ENCODE peak calls at places on chromosomes 5 and 9, in six cellular contexts. Y, O, G, K, Q and B are unnamed samples. For H3K36me3, the result is how much of the 10 kb centered on the place peaks cover.

GRCh38 chr5:174556756-174557155 is 167.6 kb upstream of the MSX2 start:
- DNase-seq in K (no peak), O (no peak), Q (no peak), G (no peak), Y (no peak), B (no peak)

GRCh38 chr5:61409568-61409967 is 77.5 kb downstream of the ZSWIM6 start:
- DNase-seq in Q (peak), Y (peak), K (no peak), G (no peak), O (no peak), B (no peak)

GRCh38 chr9:111857555-111858211 is 38.9 kb upstream of the UGCG start:
- DNase-seq in G (no peak), O (no peak), K (no peak), Q (peak), Y (peak), B (no peak)

GRCh38 chr5:88979244-88979643 is 96.3 kb upstream of the MEF2C start:
- DNase-seq in Q (peak), K (no peak), G (no peak), Y (no peak), O (no peak), B (no peak)

GRCh38 chr5:37071901-37072581 is 177.1 kb downstream of the CPLANE1 start:
- DNase-seq in K (no peak), Y (peak), G (no peak), Q (peak), O (no peak), B (no peak)

GRCh38 chr9:38437193-38437823 is 13.1 kb upstream of the IGFBPL1 start:
- DNase-seq in Y (no peak), O (no peak), Q (peak), G (no peak), K (no peak), B (no peak)

GRCh38 chr9:120904999-120905793 is 21.4 kb downstream of the TRAF1 start:
- DNase-seq in Y (no peak), O (no peak), K (no peak), Q (no peak), G (no peak), B (no peak)

GRCh38 chr9:93955356-93956182 is 414 bp upstream of the BARX1 start:
- DNase-seq in Y (no peak), O (peak), Q (no peak), K (no peak), G (no peak), B (peak)

GRCh38 chr5:76414788-76415187 is 11.7 kb downstream of the IQGAP2 start:
- DNase-seq in K (no peak), Y (no peak), G (no peak), Q (no peak), O (no peak), B (no peak)

GRCh38 chr5:172894767-172895166 is 60.7 kb downstream of the ERGIC1 start:
- DNase-seq in Q (no peak), K (no peak), O (no peak), Y (no peak), G (no peak), B (no peak)
- H3K27ac ChIP-seq in Q (no peak), K (peak), O (no peak), Y (no peak), G (peak), B (no peak)

GRCh38 chr9:137457406-137458193 is 1.5 kb downstream of the NSMF start:
- DNase-seq in Q (no peak), O (no peak), G (peak), Y (no peak), K (peak), B (no peak)
- H3K4me3 ChIP-seq in Q (peak), O (peak), G (no peak), Y (no peak), K (peak), B (no peak)

DNA sequence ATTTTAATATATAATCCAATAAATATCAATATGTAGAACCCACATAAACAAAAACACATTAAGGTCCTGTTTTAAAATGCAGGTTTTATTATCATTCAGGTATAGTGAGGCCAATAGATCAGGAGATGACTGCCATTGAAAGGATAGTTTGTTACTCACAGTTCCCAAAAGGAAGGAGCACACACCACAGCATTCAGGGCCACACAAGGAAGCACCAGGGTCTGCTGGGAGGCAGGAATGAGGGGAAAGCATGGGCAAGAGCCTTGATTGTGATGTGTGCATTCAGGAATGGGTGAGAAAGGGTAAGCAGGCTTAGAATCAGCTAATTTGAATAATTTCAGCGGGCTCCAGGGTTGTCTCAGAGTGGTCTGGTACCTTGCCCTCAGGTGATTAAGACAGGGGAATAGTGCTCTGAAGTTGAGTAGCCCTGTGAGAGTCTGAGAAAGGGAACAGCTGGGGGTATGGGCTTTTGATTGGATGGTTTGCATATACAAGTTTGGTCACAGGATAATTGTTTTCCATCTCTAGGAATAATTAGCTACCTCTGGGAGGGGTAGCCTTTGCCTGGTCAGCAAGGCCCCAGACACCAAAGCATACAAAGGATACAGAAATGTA is 19.8 kb upstream of the OTULIN start:
- DNase-seq in O (no peak), G (no peak), Q (no peak), Y (peak), K (no peak), B (no peak)
- H3K36me3 ChIP-seq in O (under half), G (under half), Q (under half), Y (under half), K (under half), B (under half)

DNA sequence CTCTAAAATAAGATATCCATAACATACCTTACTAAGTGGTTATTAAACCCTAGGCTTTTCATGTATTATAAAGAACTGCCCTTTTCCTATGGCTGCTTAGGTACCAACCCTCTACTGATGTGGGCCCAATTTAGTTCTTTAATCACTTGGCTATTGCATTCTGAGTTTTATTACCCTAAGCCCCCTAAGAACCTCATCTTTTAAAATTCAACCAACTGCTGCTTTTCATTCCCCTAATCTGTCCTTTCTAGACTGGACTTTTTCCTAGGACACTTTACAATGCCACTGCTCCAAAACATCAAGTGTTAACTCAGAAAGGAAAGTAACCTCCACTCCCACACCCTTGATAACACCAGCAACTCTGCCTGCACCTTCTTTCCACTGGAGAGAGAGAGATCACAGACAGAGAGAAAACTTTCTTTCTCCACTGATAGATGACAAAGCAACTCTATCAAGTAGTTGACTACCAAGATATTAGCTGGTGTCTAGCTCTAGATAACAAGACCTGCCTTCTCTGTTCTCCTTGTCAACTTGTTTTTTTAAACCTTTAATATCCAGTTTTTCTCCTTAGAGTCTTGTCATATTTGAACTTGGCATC is 27.3 kb downstream of the ELL2 start:
- DNase-seq in G (no peak), Y (no peak), O (no peak), K (no peak), Q (no peak), B (no peak)
- H3K27ac ChIP-seq in G (no peak), Y (no peak), O (no peak), K (no peak), Q (no peak), B (no peak)

DNA sequence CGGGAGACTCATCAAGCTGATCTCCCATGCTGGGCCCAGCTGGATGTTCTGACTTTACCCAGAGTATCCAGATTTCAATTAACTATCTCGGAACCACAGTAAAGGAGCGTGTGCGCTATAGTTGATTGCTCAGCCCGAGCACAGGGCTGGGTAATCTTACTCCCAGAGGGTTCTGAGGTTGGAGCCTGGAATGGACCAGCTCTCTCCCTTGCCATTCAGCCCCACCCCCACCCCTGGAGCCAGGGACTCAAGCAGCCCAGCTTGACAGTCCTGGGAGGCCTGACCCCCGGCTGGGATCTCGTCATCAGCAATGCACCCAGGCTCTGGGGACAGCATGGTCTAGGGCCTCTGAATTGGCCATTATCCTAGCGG is 23.7 kb upstream of the PTGES start:
- DNase-seq in Q (no peak), G (no peak), Y (no peak), O (no peak), K (no peak), B (peak)
- H3K4me3 ChIP-seq in Q (peak), G (no peak), Y (peak), O (no peak), K (no peak), B (no peak)

GRCh38 chr9:130476151-130476730 is 31.5 kb downstream of the ASS1 start:
- DNase-seq in Y (peak), O (no peak), K (no peak), Q (no peak), G (no peak), B (no peak)

GRCh38 chr9:130473521-130473920 is 28.8 kb downstream of the ASS1 start:
- DNase-seq in O (peak), Y (peak), K (no peak), G (no peak), Q (no peak), B (no peak)

GRCh38 chr9:130473009-130473408 is 28.2 kb downstream of the ASS1 start:
- DNase-seq in G (no peak), O (no peak), Y (no peak), Q (no peak), K (no peak), B (no peak)

GRCh38 chr9:130472184-130472705 is 27.5 kb downstream of the ASS1 start:
- DNase-seq in K (no peak), Y (peak), G (no peak), O (no peak), Q (no peak), B (no peak)

DNA sequence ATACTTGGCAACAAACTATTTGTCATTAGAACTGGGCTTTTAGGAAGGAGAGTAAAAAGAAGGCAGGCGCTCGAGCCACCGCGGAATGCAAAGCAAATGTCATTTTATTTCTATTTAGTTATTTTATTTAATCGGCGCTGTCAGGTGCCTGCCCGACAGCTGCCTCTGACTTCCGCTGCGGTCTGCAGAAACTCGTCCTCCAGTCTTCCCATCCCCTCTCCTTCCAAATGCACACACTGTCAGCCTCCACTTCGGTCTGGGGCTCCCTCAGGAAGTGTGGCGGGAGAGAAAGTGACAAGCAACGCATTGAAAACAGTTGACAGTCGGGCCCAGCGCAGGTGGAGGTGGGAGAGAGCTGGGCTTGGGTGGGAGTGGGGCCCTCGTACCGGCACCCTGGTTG is 29.4 kb downstream of the ASS1 start:
- DNase-seq in G (no peak), Q (no peak), O (peak), Y (peak), K (no peak), B (no peak)
- H3K36me3 ChIP-seq in G (half or more), Q (under half), O (under half), Y (under half), K (under half), B (under half)

GRCh38 chr5:55577353-55578060 is 42.7 kb upstream of the PLPP1 start:
- DNase-seq in K (peak), G (peak), Q (no peak), Y (peak), O (no peak), B (no peak)
- H3K27ac ChIP-seq in K (peak), G (peak), Q (no peak), Y (peak), O (no peak), B (no peak)

GRCh38 chr5:39427225-39427624 is 2.4 kb upstream of the DAB2 start:
- DNase-seq in O (peak), G (no peak), K (no peak), Q (no peak), Y (peak), B (no peak)
- H3K4me3 ChIP-seq in O (no peak), G (no peak), K (no peak), Q (no peak), Y (peak), B (no peak)

DNA sequence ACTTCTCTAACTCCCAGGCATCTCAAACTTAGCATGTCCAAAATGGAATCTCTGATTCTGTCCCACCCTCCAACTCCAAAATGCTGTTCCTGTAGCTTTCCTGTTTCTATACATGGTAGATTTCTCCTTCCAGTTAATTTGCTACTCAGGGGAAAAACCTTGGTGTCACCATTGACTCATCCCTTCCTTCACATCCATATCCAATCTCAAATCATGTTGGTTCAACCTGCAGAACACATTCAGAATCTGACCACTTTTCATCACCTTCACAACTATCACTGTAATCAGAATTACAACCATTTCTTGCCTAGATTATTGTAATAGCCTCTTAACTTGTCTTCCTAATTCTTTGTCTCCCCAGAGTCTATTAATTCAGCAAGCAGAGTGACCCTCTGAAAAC is 10.8 kb downstream of the RIOK2 start:
- DNase-seq in O (no peak), Y (no peak), Q (no peak), G (no peak), K (no peak), B (no peak)
- H3K36me3 ChIP-seq in O (half or more), Y (half or more), Q (half or more), G (half or more), K (half or more), B (half or more)

GRCh38 chr5:17429353-17429752 is 68.7 kb upstream of the TAF11L2 start:
- DNase-seq in O (no peak), Y (no peak), G (no peak), K (no peak), Q (no peak), B (no peak)
- H3K27ac ChIP-seq in O (no peak), Y (no peak), G (no peak), K (no peak), Q (no peak), B (no peak)